ENCODE peak calls at places on chromosomes 1 and 21, in eight cellular contexts. Z, M, U, L, F, K, G and Y are unnamed samples.

GRCh38 chr1:154784924-154785531 is 85.1 kb downstream of the KCNN3 start:
- DNase-seq in Z (peak), M (peak), U (no peak), L (no peak), F (no peak), K (no peak), G (no peak), Y (peak)

GRCh38 chr1:244712669-244713068 is 59.7 kb downstream of the DESI2 start:
- DNase-seq in Z (no peak), M (no peak), U (no peak), L (no peak), F (no peak), K (no peak), G (no peak), Y (no peak)

GRCh38 chr21:21213297-21213696 is 215.1 kb downstream of the NCAM2 start:
- DNase-seq in Z (no peak), M (no peak), U (no peak), L (peak), F (no peak), K (no peak), G (no peak), Y (no peak)

GRCh38 chr1:62175568-62176179 is 19.0 kb upstream of the L1TD1 start:
- DNase-seq in Z (peak), M (peak), U (peak), L (peak), F (peak), K (peak), G (no peak), Y (no peak)

GRCh38 chr21:32131960-32132359 is 146.9 kb downstream of the MIS18A start:
- DNase-seq in Z (no peak), M (no peak), U (no peak), L (peak), F (no peak), K (no peak), G (no peak), Y (no peak)

GRCh38 chr1:17826165-17826488 is 71.0 kb downstream of the ACTL8 start:
- DNase-seq in Z (peak), M (no peak), U (no peak), L (peak), F (no peak), K (no peak), G (no peak), Y (peak)

GRCh38 chr21:36792505-36792967 is 93.6 kb downstream of the SIM2 start:
- DNase-seq in Z (no peak), M (no peak), U (no peak), L (no peak), F (no peak), K (no peak), G (no peak), Y (no peak)

GRCh38 chr1:193019442-193020026 is 39.6 kb downstream of the UCHL5 start:
- DNase-seq in Z (no peak), M (no peak), U (peak), L (peak), F (peak), K (peak), G (no peak), Y (no peak)

GRCh38 chr1:183082650-183083049 is 59.4 kb downstream of the LAMC1 start:
- DNase-seq in Z (no peak), M (no peak), U (no peak), L (no peak), F (no peak), K (no peak), G (no peak), Y (no peak)

GRCh38 chr21:34613679-34614442 is 1.1 kb downstream of the RCAN1 start:
- DNase-seq in Z (no peak), M (peak), U (no peak), L (peak), F (no peak), K (peak), G (no peak), Y (no peak)

GRCh38 chr1:91884459-91885290 is 1.3 kb downstream of the TGFBR3 start:
- DNase-seq in Z (peak), M (peak), U (peak), L (peak), F (no peak), K (peak), G (no peak), Y (peak)

GRCh38 chr1:151887028-151887427 is 22.3 kb downstream of the THEM4 start:
- DNase-seq in Z (no peak), M (no peak), U (no peak), L (peak), F (no peak), K (no peak), G (no peak), Y (no peak)

GRCh38 chr1:30804822-30805221 is 47.2 kb upstream of the LAPTM5 start:
- DNase-seq in Z (no peak), M (no peak), U (no peak), L (no peak), F (no peak), K (no peak), G (no peak), Y (no peak)

GRCh38 chr1:162069334-162070093 is at the start of gene NOS1AP:
- DNase-seq in Z (peak), M (peak), U (no peak), L (peak), F (peak), K (peak), G (peak), Y (peak)

GRCh38 chr1:203456577-203456976 is 19.0 kb upstream of the PRELP start:
- DNase-seq in Z (no peak), M (no peak), U (no peak), L (no peak), F (no peak), K (no peak), G (no peak), Y (no peak)